ENCODE peak calls at places on chromosomes 2 and 18, in ten cellular contexts. A, H, K, S, B, T, X, Y, Q and U are unnamed samples.

GRCh38 chr2:158688722-158689121 is 106.4 kb upstream of the DAPL1 start:
- DNase-seq in A (no peak), H (no peak), K (peak), S (no peak), B (no peak), T (no peak), X (no peak), Y (peak), Q (no peak), U (no peak)

GRCh38 chr2:47904903-47905453 is 1.3 kb downstream of the FBXO11 start:
- DNase-seq in A (peak), H (no peak), K (no peak), S (peak), B (peak), T (peak), X (peak), Y (peak), Q (peak), U (peak)

GRCh38 chr18:3604626-3605408 is 154.8 kb downstream of the TGIF1 start:
- DNase-seq in A (no peak), H (peak), K (peak), S (no peak), B (no peak), T (no peak), X (no peak), Y (no peak), Q (no peak), U (no peak)

GRCh38 chr2:49416252-49416651 is 261.9 kb upstream of the FSHR start:
- DNase-seq in A (no peak), H (no peak), K (no peak), S (no peak), B (no peak), T (no peak), X (no peak), Y (no peak), Q (no peak), U (no peak)

GRCh38 chr2:194289712-194290346 is 1367.2 kb upstream of the SLC39A10 start:
- DNase-seq in A (no peak), H (no peak), K (no peak), S (no peak), B (no peak), T (no peak), X (no peak), Y (no peak), Q (no peak), U (no peak)

GRCh38 chr2:217824223-217824622 is 178.6 kb downstream of the TNS1 start:
- DNase-seq in A (no peak), H (no peak), K (no peak), S (no peak), B (no peak), T (no peak), X (no peak), Y (no peak), Q (no peak), U (no peak)

GRCh38 chr2:135162377-135162776 is 110.3 kb downstream of the RAB3GAP1 start:
- DNase-seq in A (no peak), H (no peak), K (no peak), S (no peak), B (no peak), T (no peak), X (no peak), Y (no peak), Q (peak), U (no peak)

GRCh38 chr2:28271914-28272240 is 120.8 kb upstream of the FOSL2 start:
- DNase-seq in A (no peak), H (no peak), K (no peak), S (no peak), B (no peak), T (no peak), X (no peak), Y (no peak), Q (no peak), U (no peak)

GRCh38 chr2:131092409-131093065 is 723 bp downstream of the FAM168B start:
- DNase-seq in A (no peak), H (peak), K (no peak), S (no peak), B (peak), T (no peak), X (peak), Y (no peak), Q (no peak), U (no peak)